ENCODE peak calls at places on chromosomes 6 and 20, in eight cellular contexts. K is fibroblast of the aortic adventitia, H is retinal pigment epithelial cell, V is brain microvascular endothelial cell, G is breast epithelium, L is H9, O is AG04450, R is adrenal gland. U is an unnamed sample.

GRCh38 chr6:116266803-116267202 is 12.9 kb downstream of the TSPYL1 start:
- DNase-seq in K (no peak), H (no peak), V (no peak), G (no peak), L (no peak), O (no peak), R (no peak), U (no peak)

GRCh38 chr6:143953922-143954321 is 54.1 kb downstream of the PLAGL1 start:
- DNase-seq in K (no peak), H (no peak), V (no peak), G (no peak), L (no peak), O (no peak), R (no peak), U (no peak)

GRCh38 chr6:68726992-68727391 is 91.9 kb downstream of the ADGRB3 start:
- DNase-seq in K (no peak), H (no peak), V (no peak), G (no peak), L (no peak), O (no peak), R (no peak), U (no peak)

GRCh38 chr6:76876922-76877553 is 586.3 kb downstream of the HTR1B start:
- DNase-seq in K (peak; percentile 36), H (no peak), V (peak; percentile 75), G (no peak), L (peak; percentile 84), O (no peak), R (peak; percentile 36), U (no peak)

GRCh38 chr6:43833223-43833995 is 63.4 kb downstream of the VEGFA start:
- DNase-seq in K (no peak), H (no peak), V (peak; percentile 33), G (no peak), L (no peak), O (no peak), R (peak; percentile 48), U (peak; percentile 84)

GRCh38 chr20:49759266-49759950 is 45.7 kb upstream of the B4GALT5 start:
- DNase-seq in K (no peak), H (no peak), V (no peak), G (peak; percentile 77), L (no peak), O (no peak), R (no peak), U (no peak)

GRCh38 chr6:54655162-54655561 is 191.4 kb upstream of the FAM83B start:
- DNase-seq in K (no peak), H (no peak), V (no peak), G (no peak), L (no peak), O (no peak), R (no peak), U (no peak)

GRCh38 chr20:45229264-45230056 is 8.3 kb downstream of the SEMG2 start:
- DNase-seq in K (no peak), H (no peak), V (no peak), G (no peak), L (peak; percentile 87), O (no peak), R (no peak), U (peak; percentile 73)

GRCh38 chr20:34980543-34981213 is 25.0 kb downstream of the MYH7B start:
- DNase-seq in K (peak; percentile 14), H (no peak), V (no peak), G (no peak), L (peak; percentile 68), O (no peak), R (no peak), U (no peak)

GRCh38 chr6:3825331-3825831 is 23.8 kb upstream of the FAM50B start:
- DNase-seq in K (peak; percentile 58), H (no peak), V (peak; percentile 85), G (peak; percentile 72), L (peak; percentile 83), O (no peak), R (peak; percentile 44), U (peak; percentile 51)
- TF ChIP-seq CTCF in K (peak; percentile 53), H (peak; percentile 53), V (peak; percentile 77), G (no peak), L (peak; percentile 70), O (peak; percentile 33), R (no peak), U (no peak)

GRCh38 chr20:8664778-8665177 is 404.1 kb upstream of the PLCB4 start:
- DNase-seq in K (no peak), H (no peak), V (no peak), G (no peak), L (no peak), O (no peak), R (no peak), U (no peak)

GRCh38 chr20:8670900-8671229 is 398.0 kb upstream of the PLCB4 start:
- DNase-seq in K (no peak), H (no peak), V (no peak), G (no peak), L (no peak), O (no peak), R (no peak), U (no peak)

GRCh38 chr20:8663424-8663823 is 405.5 kb upstream of the PLCB4 start:
- DNase-seq in K (no peak), H (no peak), V (no peak), G (no peak), L (no peak), O (no peak), R (no peak), U (no peak)

GRCh38 chr20:8670207-8670899 is 398.5 kb upstream of the PLCB4 start:
- DNase-seq in K (no peak), H (no peak), V (no peak), G (no peak), L (no peak), O (no peak), R (no peak), U (no peak)

DNA sequence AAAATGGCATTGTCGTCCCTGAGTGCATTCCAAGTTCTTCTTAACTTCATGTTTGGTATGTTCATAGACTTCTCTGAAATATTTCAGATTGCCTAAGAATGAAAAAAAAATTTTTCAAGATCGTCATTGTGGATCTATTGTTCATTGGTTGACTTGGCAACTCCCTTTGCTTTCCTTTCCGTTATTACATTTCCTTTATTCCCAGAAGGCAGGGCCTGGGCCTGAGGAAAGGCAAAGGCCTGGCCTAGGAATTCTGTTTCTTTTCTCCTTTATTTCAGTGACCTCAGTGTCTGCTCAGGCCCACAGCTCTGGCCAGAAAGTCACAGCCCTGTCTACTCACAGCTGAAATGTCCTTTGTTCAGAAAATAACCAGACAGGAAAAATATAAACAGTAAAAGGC is 401.6 kb upstream of the PLCB4 start:
- DNase-seq in K (peak; percentile 71), H (no peak), V (no peak), G (no peak), L (no peak), O (no peak), R (no peak), U (no peak)
- TF ChIP-seq CTCF in K (no peak), H (no peak), V (no peak), G (no peak), L (no peak), O (no peak), R (no peak), U (no peak)

DNA sequence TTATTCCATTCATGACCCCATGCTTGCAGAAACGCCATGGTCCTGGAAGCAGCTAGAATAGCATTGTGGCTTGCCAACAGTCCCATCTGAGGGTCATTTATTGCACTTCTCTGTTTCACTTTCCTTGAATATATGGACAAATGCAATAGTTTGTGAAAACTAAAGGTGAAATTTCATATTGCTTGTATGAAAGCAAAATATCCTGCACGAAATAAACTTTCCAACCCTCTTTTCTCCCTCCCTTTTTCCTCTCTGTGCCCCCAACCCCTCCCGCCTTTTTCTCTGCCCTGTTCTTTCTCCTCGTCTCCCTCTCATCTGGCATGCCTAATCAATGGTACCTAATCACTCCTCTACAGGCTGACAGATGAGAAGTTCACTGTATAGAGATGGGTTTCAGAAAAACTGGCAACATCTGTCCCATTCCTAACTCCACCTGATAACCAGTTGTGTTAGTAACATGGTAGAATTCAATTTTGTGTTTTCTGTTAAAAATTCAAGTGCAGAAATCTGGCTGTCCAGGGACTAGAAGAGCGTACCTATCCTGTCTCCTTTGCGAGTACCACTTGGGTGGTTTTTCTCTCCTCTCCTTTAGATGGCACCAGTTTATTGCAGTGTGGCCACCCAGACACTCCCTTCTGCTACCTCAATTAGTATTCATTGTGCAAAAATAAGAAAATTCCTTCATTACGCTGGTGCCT is 198.6 kb downstream of the FOXA2 start:
- DNase-seq in K (peak; percentile 54), H (no peak), V (no peak), G (no peak), L (no peak), O (no peak), R (no peak), U (no peak)
- TF ChIP-seq CTCF in K (peak; percentile 48), H (peak; percentile 4), V (no peak), G (no peak), L (peak; percentile 56), O (no peak), R (no peak), U (no peak)

DNA sequence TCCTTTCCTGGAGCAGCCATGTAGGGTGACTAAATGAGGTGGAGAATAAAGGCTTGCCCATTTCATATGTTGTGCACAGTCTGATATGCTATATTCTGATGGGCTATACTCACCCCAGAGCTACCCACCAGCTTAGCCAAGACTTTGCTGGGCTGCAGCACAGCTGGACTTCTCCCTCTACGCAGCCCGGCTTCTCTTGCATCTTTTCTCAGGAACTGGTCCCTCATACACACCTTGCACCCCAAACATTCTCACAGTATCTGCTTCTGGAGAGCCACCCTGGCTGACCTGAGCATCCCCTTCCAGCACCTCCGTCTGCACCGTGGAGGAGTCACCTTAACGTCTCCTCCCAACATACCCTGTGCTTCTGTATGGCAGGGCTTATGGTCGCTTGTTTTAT is 150.8 kb upstream of the PMEPA1 start:
- DNase-seq in K (no peak), H (no peak), V (no peak), G (no peak), L (no peak), O (no peak), R (no peak), U (no peak)
- TF ChIP-seq CTCF in K (no peak), H (no peak), V (no peak), G (no peak), L (no peak), O (no peak), R (no peak), U (no peak)

DNA sequence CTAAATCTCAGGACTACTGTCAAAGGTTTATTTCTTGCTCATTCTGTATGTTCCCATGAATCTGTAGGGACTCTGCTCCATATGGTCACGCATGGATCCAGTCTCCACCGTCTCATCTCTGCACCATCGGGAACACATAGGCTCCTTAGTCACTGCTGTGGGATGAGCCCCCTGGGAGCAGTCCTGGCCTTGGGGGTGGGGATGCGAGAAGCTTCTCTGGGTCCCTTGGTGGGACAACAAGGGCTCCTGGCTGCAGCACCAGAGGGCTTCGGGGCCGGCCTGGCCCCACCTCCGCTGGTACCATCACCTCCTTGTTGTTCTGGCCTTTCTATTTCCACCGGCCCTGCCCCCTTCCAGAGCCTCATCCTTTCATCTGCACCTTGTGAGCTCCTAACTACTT is 148.4 kb downstream of the CDH4 start:
- DNase-seq in K (no peak), H (no peak), V (no peak), G (no peak), L (no peak), O (no peak), R (no peak), U (no peak)
- TF ChIP-seq CTCF in K (no peak), H (no peak), V (no peak), G (no peak), L (no peak), O (no peak), R (no peak), U (no peak)

DNA sequence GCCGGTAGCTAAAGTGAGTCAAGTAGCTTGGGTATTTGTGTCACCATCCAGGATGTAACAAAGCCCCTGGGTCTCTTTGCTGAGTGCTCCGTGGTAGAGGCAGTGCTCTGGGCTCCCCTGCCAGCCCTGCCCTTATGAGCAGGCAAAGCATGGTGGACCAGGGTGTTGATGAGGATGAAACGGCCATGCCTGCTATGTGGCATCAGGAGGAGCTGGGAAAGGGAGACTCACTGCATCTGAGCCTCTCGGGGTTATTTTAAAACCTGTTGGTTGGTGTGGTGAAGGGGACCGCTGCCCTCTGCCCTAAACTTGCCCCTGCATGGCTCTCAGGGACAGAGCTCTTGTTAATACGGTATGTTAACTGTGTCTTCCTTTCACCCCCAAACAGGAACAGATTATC is 143.1 kb downstream of the DTNBP1 start:
- DNase-seq in K (no peak), H (no peak), V (no peak), G (no peak), L (no peak), O (no peak), R (no peak), U (no peak)
- TF ChIP-seq CTCF in K (no peak), H (no peak), V (no peak), G (no peak), L (no peak), O (no peak), R (no peak), U (no peak)

U was measured in Peyer's patch.